ENCODE peak calls at places on chromosome 22, in five cellular contexts. U is posterior cingulate gyrus, F is globus pallidus, K is astrocyte of the cerebellum, A is RCC 7860. D is an unnamed sample.

GRCh38 chr22:49053574-49053973 is 774.1 kb downstream of the BRD1 start:
- DNase-seq in U (no peak), F (no peak), A (no peak), K (no peak), D (no peak)

GRCh38 chr22:33167998-33168397 is 109.8 kb upstream of the SYN3 start:
- DNase-seq in K (no peak), U (no peak), F (no peak), A (no peak), D (no peak)

GRCh38 chr22:30732426-30732825 is 37.8 kb downstream of the OSBP2 start:
- DNase-seq in F (no peak), K (no peak), A (no peak), U (no peak), D (no peak)

GRCh38 chr22:39932918-39933649 is 27.1 kb upstream of the TMA7B start:
- DNase-seq in U (no peak), A (no peak), F (no peak), K (no peak), D (no peak)

GRCh38 chr22:19438286-19438685 is 5.9 kb downstream of the MRPL40 start:
- DNase-seq in F (no peak), A (no peak), U (no peak), K (no peak), D (no peak)

GRCh38 chr22:40237241-40237640 is 59.5 kb downstream of the TNRC6B start:
- DNase-seq in A (no peak), U (no peak), K (no peak), F (no peak), D (no peak)

GRCh38 chr22:39151329-39151975 is 1.0 kb downstream of the CBX7 start:
- DNase-seq in U (peak; percentile 51), K (no peak), F (no peak), A (no peak), D (no peak)

GRCh38 chr22:49638788-49639187 is 188.9 kb downstream of the BRD1 start:
- DNase-seq in K (peak; percentile 8), A (peak; percentile 32), U (peak; percentile 82), F (peak; percentile 58), D (peak; percentile 61)

GRCh38 chr22:49968831-49969661 is 8.5 kb downstream of the PIM3 start:
- DNase-seq in U (peak; percentile 68), A (no peak), K (no peak), F (no peak), D (no peak)

GRCh38 chr22:45880732-45881523 is 96.0 kb downstream of the WNT7B start:
- DNase-seq in U (peak; percentile 69), F (peak; percentile 32), K (no peak), A (no peak), D (peak; percentile 59)

GRCh38 chr22:39219071-39220050 is 25.4 kb downstream of the PDGFB start:
- DNase-seq in F (no peak), U (peak; percentile 37), K (no peak), A (no peak), D (peak; percentile 39)

GRCh38 chr22:41557401-41558240 is 3.2 kb upstream of the CSDC2 start:
- DNase-seq in K (no peak), F (peak; percentile 62), A (no peak), U (peak; percentile 90), D (peak; percentile 88)

GRCh38 chr22:29308148-29308790 is 1.8 kb downstream of the GAS2L1 start:
- DNase-seq in F (no peak), K (no peak), A (no peak), U (peak; percentile 73), D (no peak)

GRCh38 chr22:49018601-49019000 is 809.1 kb downstream of the BRD1 start:
- DNase-seq in A (no peak), F (no peak), U (no peak), K (no peak), D (no peak)

GRCh38 chr22:30405731-30406130 is 8.9 kb downstream of the SEC14L2 start:
- DNase-seq in U (no peak), F (no peak), K (no peak), A (no peak), D (no peak)

GRCh38 chr22:21943571-21944448 is 8.8 kb downstream of the PPM1F start:
- DNase-seq in U (peak; percentile 63), A (no peak), K (no peak), F (no peak), D (no peak)

GRCh38 chr22:31137721-31138120 is 2.6 kb downstream of the PLA2G3 start:
- DNase-seq in F (no peak), A (no peak), U (no peak), K (no peak), D (no peak)

GRCh38 chr22:43274595-43275240 is 68.5 kb downstream of the SCUBE1 start:
- DNase-seq in U (no peak), A (no peak), K (no peak), F (no peak), D (no peak)

GRCh38 chr22:46661221-46661851 is 41.1 kb downstream of the GRAMD4 start:
- DNase-seq in F (no peak), A (peak; percentile 7), K (no peak), U (no peak), D (no peak)

GRCh38 chr22:27296091-27296675 is 505.4 kb downstream of the MN1 start:
- DNase-seq in K (no peak), F (no peak), U (peak; percentile 78), A (no peak), D (no peak)

GRCh38 chr22:32854351-32854804 is 52.9 kb downstream of the TIMP3 start:
- DNase-seq in A (no peak), U (no peak), K (no peak), F (peak; percentile 52), D (peak; percentile 75)

GRCh38 chr22:21698430-21699329 is 32.9 kb downstream of the PPIL2 start:
- DNase-seq in F (no peak), U (no peak), K (no peak), A (no peak), D (peak; percentile 77)

GRCh38 chr22:25849514-25849913 is 107.5 kb downstream of the MYO18B start:
- DNase-seq in K (no peak), F (no peak), A (no peak), U (no peak), D (no peak)

GRCh38 chr22:22752556-22753477 is 108.4 kb downstream of the GGTLC2 start:
- DNase-seq in U (no peak), A (no peak), F (no peak), K (no peak), D (no peak)

GRCh38 chr22:39718206-39718605 is 147.7 kb downstream of the CACNA1I start:
- DNase-seq in F (no peak), K (no peak), U (peak; percentile 57), A (no peak), D (peak; percentile 48)

GRCh38 chr22:27952091-27952490 is 33.0 kb upstream of the PITPNB start:
- DNase-seq in A (no peak), K (peak; percentile 46), U (no peak), F (no peak), D (no peak)

GRCh38 chr22:50302041-50302541 is 5.4 kb downstream of the PLXNB2 start:
- DNase-seq in K (no peak), U (no peak), A (peak; percentile 11), F (no peak), D (no peak)

GRCh38 chr22:35627267-35628041 is 10.3 kb upstream of the MB start:
- DNase-seq in U (peak; percentile 85), A (peak; percentile 92), K (peak; percentile 89), F (peak; percentile 32), D (no peak)

GRCh38 chr22:39087881-39088687 is 9.0 kb upstream of the APOBEC3H start:
- DNase-seq in F (no peak), K (no peak), A (no peak), U (no peak), D (no peak)

GRCh38 chr22:35957589-35957988 is 71.0 kb downstream of the RBFOX2 start:
- DNase-seq in A (no peak), K (no peak), U (no peak), F (no peak), D (no peak)

GRCh38 chr22:31098633-31099110 is 8.7 kb downstream of the SELENOM start:
- DNase-seq in F (no peak), A (no peak), U (peak; percentile 55), K (no peak), D (peak; percentile 74)

GRCh38 chr22:49632199-49633009 is 195.3 kb downstream of the BRD1 start:
- DNase-seq in F (peak; percentile 66), K (peak; percentile 12), A (peak; percentile 14), U (peak; percentile 95), D (no peak)

GRCh38 chr22:29149841-29150555 is 55.7 kb upstream of the EMID1 start:
- DNase-seq in A (no peak), F (peak; percentile 82), U (no peak), K (no peak), D (no peak)

GRCh38 chr22:47784991-47785390 is 1022.5 kb downstream of the TBC1D22A start:
- DNase-seq in U (no peak), A (no peak), K (no peak), F (no peak), D (no peak)

GRCh38 chr22:24455039-24455438 is 27.6 kb downstream of the ADORA2A start:
- DNase-seq in K (no peak), U (no peak), F (no peak), A (no peak), D (no peak)

GRCh38 chr22:37226087-37226486 is 13.8 kb upstream of the SSTR3 start:
- DNase-seq in A (no peak), U (no peak), K (no peak), F (no peak), D (no peak)

GRCh38 chr22:39723899-39724351 is 153.4 kb downstream of the CACNA1I start:
- DNase-seq in F (no peak), A (peak; percentile 6), U (no peak), K (no peak), D (no peak)

GRCh38 chr22:26756675-26757293 is 99.4 kb downstream of the MIAT start:
- DNase-seq in K (no peak), A (no peak), U (peak; percentile 91), F (peak; percentile 59), D (peak; percentile 78)

D was measured in Right ventricle myocardium inferior.